ENCODE peak calls at places on chromosome 16, in ten cellular contexts. Q is T-helper 2 cell; M is stimulated activated CD4-positive, alpha-beta T cell treated with anti-CD3 and anti-CD28 coated beads, Interleukin-4, amount 100 ng/mL, for 48 hours; W is activated effector memory CD4-positive, alpha-beta T cell treated with Interleukin-2 at 50 U/mL for 16 hours; J is small intestine; K is NCI-H774; E is substantia nigra; V is astrocyte of the spinal cord; I is HS-5; R is left lung. G is an unnamed sample.

GRCh38 chr16:78462261-78463208 is 363.1 kb downstream of the WWOX start:
- DNase-seq in M (no peak), R (no peak), Q (no peak), J (no peak), W (no peak), E (no peak), K (no peak), V (no peak), I (no peak), G (no peak)

GRCh38 chr16:23944381-23944780 is 108.6 kb downstream of the PRKCB start:
- DNase-seq in V (no peak), Q (no peak), K (no peak), J (no peak), R (no peak), I (no peak), W (no peak), M (no peak), E (peak), G (no peak)

GRCh38 chr16:1152123-1152638 is 725 bp upstream of the CACNA1H start:
- DNase-seq in W (peak), R (no peak), Q (peak), M (no peak), V (no peak), K (no peak), I (no peak), J (no peak), E (peak), G (no peak)

GRCh38 chr16:30382398-30383015 is at the start of gene SEPTIN1:
- DNase-seq in Q (peak), M (peak), I (no peak), J (peak), E (no peak), V (no peak), R (no peak), W (peak), K (no peak), G (no peak)

GRCh38 chr16:73262931-73263330 is 215.0 kb upstream of the ZFHX3 start:
- DNase-seq in Q (no peak), K (no peak), J (no peak), I (no peak), V (no peak), W (no peak), R (no peak), E (no peak), M (no peak), G (no peak)

GRCh38 chr16:7513429-7513828 is 180.8 kb downstream of the RBFOX1 start:
- DNase-seq in K (no peak), M (no peak), E (no peak), W (no peak), V (no peak), I (no peak), J (peak), R (no peak), Q (peak), G (no peak)

GRCh38 chr16:85983606-85984005 is 84.6 kb downstream of the IRF8 start:
- DNase-seq in I (no peak), J (no peak), E (no peak), K (no peak), V (no peak), R (no peak), Q (no peak), W (no peak), M (no peak), G (no peak)

GRCh38 chr16:16974192-16974591 is 496.6 kb downstream of the XYLT1 start:
- DNase-seq in V (no peak), W (no peak), E (no peak), I (no peak), J (peak), Q (no peak), M (no peak), K (no peak), R (no peak), G (no peak)

GRCh38 chr16:61934591-61934990 is 101.6 kb downstream of the CDH8 start:
- DNase-seq in K (no peak), E (no peak), J (no peak), V (no peak), M (no peak), W (no peak), Q (no peak), R (no peak), I (no peak), G (no peak)

GRCh38 chr16:57533618-57534336 is 2.6 kb downstream of the CCDC102A start:
- DNase-seq in V (no peak), J (no peak), M (no peak), I (no peak), R (peak), Q (no peak), W (no peak), E (peak), K (no peak), G (no peak)

GRCh38 chr16:85422374-85423185 is 190.5 kb upstream of the GSE1 start:
- DNase-seq in M (no peak), E (no peak), I (no peak), Q (no peak), W (no peak), V (no peak), R (peak), K (no peak), J (peak), G (peak)

GRCh38 chr16:71628810-71629209 is 2.8 kb downstream of the MARVELD3 start:
- DNase-seq in J (peak), K (no peak), I (no peak), E (no peak), V (peak), Q (no peak), M (no peak), R (no peak), W (no peak), G (no peak)

GRCh38 chr16:63461248-63461841 is 1425.1 kb upstream of the CDH8 start:
- DNase-seq in M (no peak), J (peak), I (peak), E (peak), K (peak), V (peak), R (no peak), Q (no peak), W (no peak), G (no peak)

GRCh38 chr16:58280846-58281301 is 14.0 kb downstream of the PRSS54 start:
- DNase-seq in V (peak), M (no peak), I (peak), J (no peak), W (no peak), Q (no peak), R (no peak), K (no peak), E (no peak), G (no peak)

GRCh38 chr16:62190426-62190825 is 154.2 kb upstream of the CDH8 start:
- DNase-seq in M (no peak), R (no peak), K (no peak), I (no peak), E (no peak), J (no peak), V (peak), Q (no peak), W (no peak), G (no peak)

GRCh38 chr16:68756250-68757051 is 19.4 kb downstream of the CDH1 start:
- DNase-seq in J (peak), Q (peak), V (no peak), R (peak), W (no peak), K (peak), E (no peak), I (no peak), M (peak), G (peak)

G was measured in NCI-H2107.